ENCODE peak calls at places on chromosomes 3 and 15, in seven cellular contexts. T is HCT116, K is HepG2, I is endothelial cell of umbilical vein, Y is GM12878, X is H1, P is K562. U is an unnamed sample. For H3K4me1, the result is how much of the 10 kb centered on the place peaks cover.

GRCh38 chr15:71043373-71043772 is 71.9 kb upstream of the THSD4 start:
- DNase-seq in T (no peak), K (no peak), I (no peak), Y (no peak), X (no peak), P (no peak), U (no peak)

GRCh38 chr3:139355502-139355901 is 11.7 kb downstream of the MRPS22 start:
- DNase-seq in T (no peak), K (no peak), I (no peak), Y (no peak), X (no peak), P (no peak), U (no peak)

GRCh38 chr3:101902041-101902440 is 52.7 kb downstream of the NFKBIZ start:
- DNase-seq in T (peak), K (no peak), I (peak), Y (no peak), X (no peak), P (no peak), U (no peak)

GRCh38 chr3:156674911-156675743 is 737 bp downstream of the TIPARP start:
- DNase-seq in T (no peak), K (no peak), I (peak), Y (no peak), X (peak), P (peak), U (peak)

GRCh38 chr15:25693321-25694237 is 169.5 kb downstream of the ATP10A start:
- DNase-seq in T (no peak), K (peak), I (no peak), Y (no peak), X (peak), P (peak), U (peak)

GRCh38 chr15:70358871-70359647 is 261.3 kb upstream of the TLE3 start:
- DNase-seq in T (no peak), K (no peak), I (no peak), Y (no peak), X (no peak), P (no peak), U (no peak)

GRCh38 chr3:4656059-4656458 is 162.9 kb downstream of the ITPR1 start:
- DNase-seq in T (peak), K (peak), I (peak), Y (no peak), X (peak), P (peak), U (peak)

GRCh38 chr3:186002884-186003472 is 65.2 kb upstream of the TRA2B start:
- DNase-seq in T (peak), K (peak), I (peak), Y (no peak), X (peak), P (peak), U (peak)

GRCh38 chr3:16247282-16248058 is 17.3 kb downstream of the DPH3 start:
- DNase-seq in T (peak), K (peak), I (peak), Y (peak), X (peak), P (peak), U (peak)

GRCh38 chr3:141663993-141664392 is 74.1 kb upstream of the RNF7 start:
- DNase-seq in T (no peak), K (no peak), I (no peak), Y (no peak), X (no peak), P (no peak), U (peak)

GRCh38 chr15:25504307-25504706 is 65.5 kb upstream of the UBE3A start:
- DNase-seq in T (no peak), K (no peak), I (no peak), Y (no peak), X (no peak), P (no peak), U (no peak)

GRCh38 chr15:78623786-78624497 is 3.1 kb upstream of the CHRNA3 start:
- DNase-seq in T (no peak), K (no peak), I (no peak), Y (no peak), X (no peak), P (no peak), U (no peak)

GRCh38 chr15:83299462-83299861 is 15.0 kb upstream of the BNC1 start:
- DNase-seq in T (no peak), K (no peak), I (no peak), Y (no peak), X (no peak), P (no peak), U (no peak)

GRCh38 chr3:33315826-33316225 is 38.6 kb downstream of the FBXL2 start:
- DNase-seq in T (peak), K (peak), I (peak), Y (no peak), X (no peak), P (no peak), U (no peak)
- H3K4me1 ChIP-seq in T (under half), K (under half), I (half or more), Y (under half), X (under half), P (under half), U (under half)

DNA sequence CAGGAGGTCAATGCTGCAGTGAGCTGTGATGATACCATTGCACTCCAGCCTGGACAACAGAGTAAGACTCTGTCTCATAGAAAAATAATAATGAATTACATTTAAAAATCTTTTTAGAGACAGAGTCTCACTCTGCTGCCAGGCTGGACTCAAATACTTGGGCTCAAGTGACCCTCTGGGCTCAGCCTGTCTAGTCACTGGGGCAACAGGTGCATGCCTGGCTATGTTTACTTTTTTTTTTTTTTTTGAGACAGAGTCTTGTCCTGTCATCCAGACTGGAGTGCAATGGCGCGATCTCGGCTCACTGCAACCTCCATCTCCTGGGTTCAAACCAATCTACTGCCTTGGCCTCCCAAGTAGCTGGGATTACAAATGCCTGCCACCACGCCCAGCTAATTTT is 8.0 kb upstream of the PLEKHO2 start:
- DNase-seq in T (no peak), K (no peak), I (no peak), Y (no peak), X (no peak), P (no peak), U (no peak)
- TF ChIP-seq EZH2 in T (no peak), K (no peak), I (no peak), Y (no peak), X (no peak), P (no peak), U (no peak)

GRCh38 chr15:86968244-86968643 is 888.6 kb downstream of the AGBL1 start:
- DNase-seq in T (no peak), K (no peak), I (no peak), Y (no peak), X (no peak), P (no peak), U (no peak)

GRCh38 chr15:86973284-86973844 is 893.7 kb downstream of the AGBL1 start:
- DNase-seq in T (no peak), K (no peak), I (no peak), Y (no peak), X (no peak), P (no peak), U (peak)
- TF ChIP-seq POLR2AphosphoS5 in T (no peak), K (no peak), I (no peak), Y (no peak), X (no peak), P (no peak), U (no peak)

DNA sequence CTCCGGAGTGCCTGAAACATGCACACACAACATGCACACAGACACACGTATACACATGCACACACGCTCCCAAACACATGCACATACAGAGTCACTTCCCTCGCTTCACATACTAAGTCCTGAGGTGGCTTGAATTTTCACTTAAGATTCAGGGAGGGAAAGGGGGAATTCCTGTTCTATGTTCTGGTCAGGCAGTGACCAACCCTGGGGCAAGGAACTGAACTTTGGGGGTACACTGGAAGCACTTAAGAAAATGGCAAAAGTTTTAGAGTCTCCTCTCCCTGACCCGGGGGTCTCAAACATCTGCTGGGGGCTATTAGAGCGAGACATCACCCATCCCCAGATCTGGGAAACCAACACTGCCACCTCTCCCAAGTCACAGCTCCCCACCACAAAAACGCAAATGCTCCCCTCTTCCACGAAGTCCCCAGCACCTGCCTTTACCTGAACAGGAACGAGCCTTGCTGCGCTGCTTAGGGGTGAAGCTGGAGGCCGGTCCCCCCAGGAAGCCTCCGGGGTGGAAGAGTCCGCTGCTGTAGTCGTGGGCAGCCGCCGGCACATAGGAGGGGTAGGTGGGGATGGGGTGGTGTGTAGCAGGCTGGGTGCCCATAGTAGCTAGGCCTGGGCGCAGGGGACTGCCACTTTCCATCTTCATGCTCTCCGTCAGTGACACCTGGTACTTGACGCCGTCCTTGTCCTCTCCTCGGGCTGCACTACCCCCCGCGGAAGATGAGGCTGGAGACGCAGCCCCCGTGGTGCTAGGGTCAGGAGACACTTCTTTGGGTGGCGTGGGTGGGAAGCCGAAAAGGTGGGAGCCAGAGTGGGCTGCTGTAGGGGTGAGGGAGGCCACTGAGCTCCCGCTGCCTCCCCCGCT is 7.5 kb downstream of the GATA2 start:
- DNase-seq in T (no peak), K (no peak), I (no peak), Y (no peak), X (no peak), P (no peak), U (no peak)
- H3K4me1 ChIP-seq in T (under half), K (under half), I (half or more), Y (under half), X (under half), P (half or more), U (half or more)

DNA sequence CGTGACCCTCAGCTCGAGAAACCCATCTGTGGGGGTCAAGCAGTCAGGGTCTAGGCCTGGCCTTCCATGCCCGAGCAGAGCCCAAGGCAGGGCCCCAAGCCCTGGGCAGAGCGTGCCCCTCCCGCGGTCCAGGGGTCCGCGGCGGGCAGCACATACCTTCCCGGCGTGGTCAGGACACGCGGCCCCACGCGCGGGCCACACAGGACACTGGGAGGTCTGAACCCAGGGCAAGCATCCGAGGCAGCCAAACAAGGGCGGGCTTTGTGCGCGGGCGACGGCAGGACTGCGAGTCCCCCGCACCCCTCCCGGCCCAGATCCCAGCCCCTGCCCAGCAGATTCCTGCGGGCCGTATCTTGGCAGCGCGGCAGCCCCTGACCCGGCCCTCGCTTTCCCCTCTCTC is 61.6 kb upstream of the ACAN start:
- DNase-seq in T (no peak), K (no peak), I (no peak), Y (no peak), X (peak), P (no peak), U (peak)
- TF ChIP-seq EZH2 in T (no peak), K (no peak), I (no peak), Y (no peak), X (no peak), P (no peak), U (no peak)

GRCh38 chr3:176870451-176870850 is 326.8 kb downstream of the TBL1XR1 start:
- DNase-seq in T (no peak), K (no peak), I (no peak), Y (no peak), X (no peak), P (no peak), U (no peak)

GRCh38 chr3:176873261-176873660 is 324.0 kb downstream of the TBL1XR1 start:
- DNase-seq in T (no peak), K (no peak), I (no peak), Y (no peak), X (no peak), P (no peak), U (no peak)

GRCh38 chr3:176872771-176873209 is 324.5 kb downstream of the TBL1XR1 start:
- DNase-seq in T (peak), K (peak), I (peak), Y (peak), X (peak), P (peak), U (peak)

DNA sequence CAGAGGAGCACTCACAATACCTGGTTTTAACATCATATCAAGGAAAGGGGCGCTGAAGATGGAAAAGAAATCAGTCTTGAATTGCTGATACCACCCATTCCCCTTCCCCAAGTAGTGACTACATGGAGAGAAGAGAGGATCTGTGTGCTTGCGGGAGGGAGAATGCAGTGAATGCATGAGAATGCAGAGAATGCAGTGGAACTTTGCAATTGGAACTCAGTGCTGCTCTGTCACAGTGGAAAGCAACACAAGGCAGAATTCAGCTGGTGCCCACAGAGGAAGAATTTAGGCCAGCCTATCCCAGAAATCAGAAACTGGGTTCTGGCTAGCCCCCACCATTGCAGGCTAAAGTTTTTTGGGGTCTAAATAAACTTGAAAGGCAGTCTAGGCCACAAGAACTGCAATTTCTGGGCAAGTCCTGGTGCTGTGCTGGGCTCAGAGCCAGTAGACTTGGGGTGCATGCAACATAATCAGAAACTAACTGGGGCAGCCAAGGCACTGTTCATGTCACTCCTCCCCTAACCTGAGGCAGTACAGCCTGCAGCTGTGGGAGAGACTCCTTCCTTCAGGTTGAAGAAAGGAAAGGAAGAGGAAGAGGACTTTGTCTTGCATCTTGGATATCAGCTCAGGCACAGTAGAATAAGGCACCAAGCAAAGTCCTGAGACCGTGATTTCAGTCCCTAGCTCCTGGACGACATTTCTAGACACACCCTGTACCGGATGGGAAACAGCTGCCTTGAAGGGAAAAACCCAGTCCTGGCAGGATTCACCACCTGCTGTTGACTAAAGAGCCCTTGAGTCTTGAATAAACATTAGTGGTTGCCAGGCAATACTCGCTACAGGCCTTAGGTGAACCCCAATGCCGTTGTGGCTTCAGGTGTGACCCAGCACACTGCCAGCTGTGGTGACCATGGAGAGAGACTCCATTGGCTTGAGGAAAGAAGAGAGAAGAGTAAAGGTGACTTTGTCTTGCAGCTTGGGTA is 329.3 kb downstream of the TBL1XR1 start:
- DNase-seq in T (no peak), K (no peak), I (no peak), Y (no peak), X (no peak), P (no peak), U (no peak)
- TF ChIP-seq POLR2AphosphoS5 in T (no peak), K (no peak), I (no peak), Y (no peak), X (no peak), P (no peak), U (no peak)

DNA sequence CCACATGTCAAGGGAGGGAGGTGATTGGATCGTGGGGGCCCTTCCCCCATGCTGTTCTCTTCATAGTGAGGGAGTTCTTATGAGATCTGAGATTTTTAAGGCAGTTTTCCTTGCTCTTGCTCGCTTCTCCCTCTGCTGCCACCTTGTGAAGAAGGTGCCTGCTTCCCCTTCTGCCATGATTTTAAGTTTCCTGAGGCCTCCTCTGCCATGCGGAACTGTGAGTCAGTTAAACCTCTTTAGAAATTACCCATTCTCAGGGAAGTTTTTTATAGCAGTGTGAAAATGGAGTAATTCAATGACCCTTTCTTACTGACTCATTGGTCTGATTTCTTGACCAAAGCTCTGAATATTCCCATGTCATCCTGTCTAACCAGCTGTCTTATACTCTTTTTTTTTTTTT is 484.4 kb upstream of the TPRG1 start:
- DNase-seq in T (no peak), K (no peak), I (peak), Y (no peak), X (no peak), P (no peak), U (peak)
- H3K4me1 ChIP-seq in T (under half), K (under half), I (under half), Y (under half), X (under half), P (under half), U (under half)

GRCh38 chr3:69385033-69385722 is 710 bp downstream of the FRMD4B start:
- DNase-seq in T (no peak), K (no peak), I (no peak), Y (no peak), X (no peak), P (no peak), U (no peak)
- TF ChIP-seq EZH2 in T (no peak), K (no peak), I (no peak), Y (no peak), X (no peak), P (no peak), U (peak)